ENCODE peak calls at places on chromosomes 3 and 15, in nine cellular contexts. One of them, this sample, is unnamed.

GRCh38 chr3:8301977-8302589 is 199.5 kb upstream of the LMCD1 start:
- DNase-seq in tibial artery: no peak
- DNase-seq in left ventricle myocardium inferior: no peak
- DNase-seq in GM12864: peak
- DNase-seq in psoas muscle: no peak
- DNase-seq in lower leg skin: no peak
- DNase-seq in upper lobe of right lung: no peak
- DNase-seq in A549: peak
- DNase-seq in IMR-90: peak
- DNase-seq in this sample: peak

GRCh38 chr3:125280966-125281365 is 68.4 kb upstream of the SLC12A8 start:
- DNase-seq in psoas muscle: no peak
- DNase-seq in tibial artery: no peak
- DNase-seq in A549: no peak
- DNase-seq in upper lobe of right lung: no peak
- DNase-seq in IMR-90: peak
- DNase-seq in GM12864: no peak
- DNase-seq in left ventricle myocardium inferior: no peak
- DNase-seq in lower leg skin: no peak
- DNase-seq in this sample: no peak

GRCh38 chr3:144189044-144189443 is 217.4 kb downstream of the DIPK2A start:
- DNase-seq in left ventricle myocardium inferior: no peak
- DNase-seq in tibial artery: no peak
- DNase-seq in upper lobe of right lung: no peak
- DNase-seq in IMR-90: peak
- DNase-seq in GM12864: no peak
- DNase-seq in A549: no peak
- DNase-seq in psoas muscle: no peak
- DNase-seq in lower leg skin: no peak
- DNase-seq in this sample: no peak

GRCh38 chr3:136753112-136753939 is 1.1 kb upstream of the STAG1 start:
- DNase-seq in IMR-90: no peak
- DNase-seq in upper lobe of right lung: no peak
- DNase-seq in tibial artery: no peak
- DNase-seq in A549: no peak
- DNase-seq in left ventricle myocardium inferior: no peak
- DNase-seq in lower leg skin: no peak
- DNase-seq in psoas muscle: no peak
- DNase-seq in GM12864: no peak
- DNase-seq in this sample: peak

GRCh38 chr3:120429921-120430361 is 20.9 kb downstream of the FSTL1 start:
- DNase-seq in IMR-90: peak
- DNase-seq in lower leg skin: no peak
- DNase-seq in left ventricle myocardium inferior: no peak
- DNase-seq in A549: no peak
- DNase-seq in upper lobe of right lung: no peak
- DNase-seq in tibial artery: no peak
- DNase-seq in GM12864: no peak
- DNase-seq in psoas muscle: no peak
- DNase-seq in this sample: no peak

GRCh38 chr3:81500039-81500438 is 261.4 kb downstream of the GBE1 start:
- DNase-seq in upper lobe of right lung: no peak
- DNase-seq in left ventricle myocardium inferior: no peak
- DNase-seq in IMR-90: no peak
- DNase-seq in psoas muscle: no peak
- DNase-seq in tibial artery: no peak
- DNase-seq in A549: no peak
- DNase-seq in GM12864: no peak
- DNase-seq in lower leg skin: no peak
- DNase-seq in this sample: no peak

GRCh38 chr3:72821170-72821781 is 27.0 kb downstream of the SHQ1 start:
- DNase-seq in upper lobe of right lung: no peak
- DNase-seq in tibial artery: no peak
- DNase-seq in GM12864: no peak
- DNase-seq in lower leg skin: peak
- DNase-seq in left ventricle myocardium inferior: no peak
- DNase-seq in IMR-90: peak
- DNase-seq in A549: no peak
- DNase-seq in psoas muscle: no peak
- DNase-seq in this sample: no peak

GRCh38 chr3:118628704-118629341 is 405.8 kb downstream of the IGSF11 start:
- DNase-seq in lower leg skin: peak
- DNase-seq in tibial artery: peak
- DNase-seq in A549: peak
- DNase-seq in GM12864: peak
- DNase-seq in upper lobe of right lung: no peak
- DNase-seq in IMR-90: peak
- DNase-seq in left ventricle myocardium inferior: peak
- DNase-seq in psoas muscle: peak
- DNase-seq in this sample: peak

GRCh38 chr3:154862265-154862664 is 217.9 kb upstream of the MME start:
- DNase-seq in GM12864: no peak
- DNase-seq in A549: no peak
- DNase-seq in IMR-90: peak
- DNase-seq in lower leg skin: no peak
- DNase-seq in psoas muscle: no peak
- DNase-seq in left ventricle myocardium inferior: no peak
- DNase-seq in upper lobe of right lung: no peak
- DNase-seq in tibial artery: no peak
- DNase-seq in this sample: no peak

GRCh38 chr3:154864947-154865346 is 215.2 kb upstream of the MME start:
- DNase-seq in upper lobe of right lung: no peak
- DNase-seq in tibial artery: no peak
- DNase-seq in left ventricle myocardium inferior: no peak
- DNase-seq in IMR-90: no peak
- DNase-seq in A549: no peak
- DNase-seq in GM12864: no peak
- DNase-seq in psoas muscle: no peak
- DNase-seq in lower leg skin: peak
- DNase-seq in this sample: no peak
- TF ChIP-seq CTCF in upper lobe of right lung: no peak
- TF ChIP-seq CTCF in tibial artery: no peak
- TF ChIP-seq CTCF in left ventricle myocardium inferior: no peak
- TF ChIP-seq CTCF in IMR-90: no peak
- TF ChIP-seq CTCF in A549: no peak
- TF ChIP-seq CTCF in GM12864: no peak
- TF ChIP-seq CTCF in psoas muscle: no peak
- TF ChIP-seq CTCF in lower leg skin: no peak
- TF ChIP-seq CTCF in this sample: no peak

GRCh38 chr15:50353999-50354837 is 780 bp downstream of the GABPB1 start:
- DNase-seq in left ventricle myocardium inferior: peak
- DNase-seq in upper lobe of right lung: peak
- DNase-seq in tibial artery: peak
- DNase-seq in lower leg skin: peak
- DNase-seq in GM12864: peak
- DNase-seq in IMR-90: peak
- DNase-seq in psoas muscle: peak
- DNase-seq in A549: peak
- DNase-seq in this sample: peak

GRCh38 chr15:50353251-50353998 is 1.6 kb downstream of the GABPB1 start:
- DNase-seq in IMR-90: peak
- DNase-seq in left ventricle myocardium inferior: no peak
- DNase-seq in tibial artery: no peak
- DNase-seq in lower leg skin: no peak
- DNase-seq in upper lobe of right lung: no peak
- DNase-seq in GM12864: no peak
- DNase-seq in psoas muscle: no peak
- DNase-seq in A549: peak
- DNase-seq in this sample: peak

GRCh38 chr15:50354838-50355611 is at the start of gene GABPB1:
- DNase-seq in upper lobe of right lung: peak
- DNase-seq in left ventricle myocardium inferior: peak
- DNase-seq in psoas muscle: peak
- DNase-seq in IMR-90: peak
- DNase-seq in tibial artery: peak
- DNase-seq in lower leg skin: peak
- DNase-seq in GM12864: peak
- DNase-seq in A549: peak
- DNase-seq in this sample: peak

GRCh38 chr15:50355612-50355905 is 561 bp upstream of the GABPB1 start:
- DNase-seq in upper lobe of right lung: no peak
- DNase-seq in IMR-90: no peak
- DNase-seq in psoas muscle: no peak
- DNase-seq in lower leg skin: no peak
- DNase-seq in A549: no peak
- DNase-seq in GM12864: no peak
- DNase-seq in left ventricle myocardium inferior: no peak
- DNase-seq in tibial artery: no peak
- DNase-seq in this sample: no peak

DNA sequence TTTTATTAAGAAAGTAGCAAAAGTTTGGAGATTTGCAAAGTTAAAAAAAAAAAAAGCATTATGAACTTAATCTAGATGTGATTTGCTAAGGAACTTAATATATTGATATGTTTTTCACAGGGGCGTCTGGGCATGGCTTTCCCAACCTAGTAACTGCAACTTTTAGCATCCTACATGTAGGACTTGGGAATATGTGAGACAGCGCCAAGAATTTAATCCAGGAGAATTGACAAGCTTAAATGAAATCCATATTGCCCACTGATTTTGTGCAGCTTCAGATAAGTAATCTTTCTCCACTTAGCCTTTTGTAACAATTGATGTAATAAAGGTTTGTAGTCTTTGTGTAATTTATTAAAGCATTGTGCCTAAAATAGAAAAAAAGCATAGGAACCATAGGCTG is 982 bp upstream of the GABPB1 start:
- DNase-seq in lower leg skin: no peak
- DNase-seq in tibial artery: no peak
- DNase-seq in psoas muscle: no peak
- DNase-seq in GM12864: no peak
- DNase-seq in upper lobe of right lung: no peak
- DNase-seq in A549: no peak
- DNase-seq in IMR-90: no peak
- DNase-seq in left ventricle myocardium inferior: no peak
- DNase-seq in this sample: no peak
- H3K4me3 ChIP-seq in lower leg skin: peak
- H3K4me3 ChIP-seq in tibial artery: peak
- H3K4me3 ChIP-seq in psoas muscle: peak
- H3K4me3 ChIP-seq in GM12864: peak
- H3K4me3 ChIP-seq in upper lobe of right lung: peak
- H3K4me3 ChIP-seq in A549: peak
- H3K4me3 ChIP-seq in IMR-90: peak
- H3K4me3 ChIP-seq in left ventricle myocardium inferior: peak
- H3K4me3 ChIP-seq in this sample: peak

GRCh38 chr3:4989649-4989966 is 10.4 kb downstream of the BHLHE40 start:
- DNase-seq in IMR-90: no peak
- DNase-seq in psoas muscle: no peak
- DNase-seq in left ventricle myocardium inferior: no peak
- DNase-seq in lower leg skin: no peak
- DNase-seq in tibial artery: no peak
- DNase-seq in A549: no peak
- DNase-seq in GM12864: no peak
- DNase-seq in upper lobe of right lung: no peak
- DNase-seq in this sample: no peak

GRCh38 chr3:4986611-4987373 is 7.6 kb downstream of the BHLHE40 start:
- DNase-seq in upper lobe of right lung: peak
- DNase-seq in GM12864: no peak
- DNase-seq in psoas muscle: peak
- DNase-seq in A549: peak
- DNase-seq in IMR-90: peak
- DNase-seq in lower leg skin: peak
- DNase-seq in tibial artery: peak
- DNase-seq in left ventricle myocardium inferior: peak
- DNase-seq in this sample: peak

GRCh38 chr3:4986175-4986610 is 7.0 kb downstream of the BHLHE40 start:
- DNase-seq in upper lobe of right lung: no peak
- DNase-seq in left ventricle myocardium inferior: no peak
- DNase-seq in psoas muscle: no peak
- DNase-seq in A549: no peak
- DNase-seq in tibial artery: no peak
- DNase-seq in GM12864: no peak
- DNase-seq in lower leg skin: no peak
- DNase-seq in IMR-90: peak
- DNase-seq in this sample: no peak

GRCh38 chr3:4988815-4989648 is 9.8 kb downstream of the BHLHE40 start:
- DNase-seq in left ventricle myocardium inferior: peak
- DNase-seq in psoas muscle: peak
- DNase-seq in tibial artery: peak
- DNase-seq in GM12864: no peak
- DNase-seq in lower leg skin: peak
- DNase-seq in IMR-90: peak
- DNase-seq in upper lobe of right lung: no peak
- DNase-seq in A549: peak
- DNase-seq in this sample: no peak

DNA sequence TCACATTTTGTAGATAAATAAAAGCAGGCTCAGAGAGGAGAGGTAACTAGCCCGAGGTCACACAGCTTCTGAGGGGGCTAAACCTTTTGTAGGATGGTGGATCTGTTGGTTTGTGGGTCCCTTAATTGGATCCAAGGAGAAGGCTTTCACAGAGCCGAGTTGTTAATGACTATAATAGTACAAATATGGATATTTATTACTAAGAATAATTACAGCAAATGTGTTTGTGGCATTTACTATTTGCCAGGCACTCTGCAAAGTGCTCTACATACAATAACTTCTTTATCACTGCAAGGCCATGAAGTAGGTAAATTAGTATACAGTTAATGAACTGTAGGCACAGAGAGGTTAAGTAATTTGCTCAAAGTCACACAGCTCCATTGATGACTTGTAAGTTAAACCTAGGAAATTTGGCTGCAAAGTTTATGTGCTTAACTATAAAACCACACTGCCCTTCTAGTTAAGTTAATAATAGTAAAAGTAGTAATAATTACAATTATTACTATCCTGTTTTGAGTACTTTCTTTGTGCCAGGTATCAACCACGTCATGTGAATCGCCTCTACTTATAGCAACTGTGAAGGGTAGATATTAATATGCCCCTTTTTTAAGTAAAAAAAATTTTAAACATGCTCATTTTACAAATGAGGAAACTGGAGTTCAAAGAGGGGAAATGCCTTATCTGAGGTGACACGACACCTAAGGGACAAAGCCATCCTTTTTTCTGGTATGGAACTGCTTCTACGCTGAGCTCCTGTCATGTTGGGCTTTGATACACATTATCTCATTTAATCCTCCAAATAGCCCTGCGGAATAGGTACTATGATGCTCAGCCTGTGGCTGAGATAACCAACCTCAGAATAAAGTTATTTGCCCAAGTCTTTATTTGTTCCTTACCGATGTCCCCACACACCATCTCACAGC is 8.4 kb downstream of the BHLHE40 start:
- DNase-seq in IMR-90: no peak
- DNase-seq in GM12864: no peak
- DNase-seq in lower leg skin: no peak
- DNase-seq in A549: no peak
- DNase-seq in tibial artery: no peak
- DNase-seq in psoas muscle: no peak
- DNase-seq in left ventricle myocardium inferior: no peak
- DNase-seq in upper lobe of right lung: no peak
- DNase-seq in this sample: no peak
- TF ChIP-seq CTCF in IMR-90: no peak
- TF ChIP-seq CTCF in GM12864: no peak
- TF ChIP-seq CTCF in lower leg skin: no peak
- TF ChIP-seq CTCF in A549: no peak
- TF ChIP-seq CTCF in tibial artery: no peak
- TF ChIP-seq CTCF in psoas muscle: no peak
- TF ChIP-seq CTCF in left ventricle myocardium inferior: no peak
- TF ChIP-seq CTCF in upper lobe of right lung: no peak
- TF ChIP-seq CTCF in this sample: no peak

GRCh38 chr15:49427369-49427768 is 4.3 kb downstream of the FGF7 start:
- DNase-seq in GM12864: no peak
- DNase-seq in lower leg skin: no peak
- DNase-seq in A549: no peak
- DNase-seq in upper lobe of right lung: no peak
- DNase-seq in tibial artery: no peak
- DNase-seq in IMR-90: no peak
- DNase-seq in left ventricle myocardium inferior: no peak
- DNase-seq in psoas muscle: no peak
- DNase-seq in this sample: no peak

GRCh38 chr15:49421991-49422390 is 1.1 kb upstream of the FGF7 start:
- DNase-seq in GM12864: peak
- DNase-seq in IMR-90: peak
- DNase-seq in lower leg skin: peak
- DNase-seq in left ventricle myocardium inferior: peak
- DNase-seq in upper lobe of right lung: peak
- DNase-seq in psoas muscle: peak
- DNase-seq in tibial artery: peak
- DNase-seq in A549: peak
- DNase-seq in this sample: peak

GRCh38 chr15:49423021-49423420 is at the start of gene FGF7:
- DNase-seq in upper lobe of right lung: no peak
- DNase-seq in left ventricle myocardium inferior: no peak
- DNase-seq in psoas muscle: no peak
- DNase-seq in IMR-90: peak
- DNase-seq in lower leg skin: no peak
- DNase-seq in tibial artery: no peak
- DNase-seq in A549: no peak
- DNase-seq in GM12864: no peak
- DNase-seq in this sample: peak

GRCh38 chr15:49423906-49424520 is 971 bp downstream of the FGF7 start:
- DNase-seq in left ventricle myocardium inferior: no peak
- DNase-seq in A549: no peak
- DNase-seq in IMR-90: no peak
- DNase-seq in upper lobe of right lung: no peak
- DNase-seq in psoas muscle: no peak
- DNase-seq in tibial artery: no peak
- DNase-seq in lower leg skin: no peak
- DNase-seq in GM12864: no peak
- DNase-seq in this sample: no peak

GRCh38 chr15:49424954-49425353 is 1.9 kb downstream of the FGF7 start:
- DNase-seq in upper lobe of right lung: no peak
- DNase-seq in psoas muscle: no peak
- DNase-seq in tibial artery: no peak
- DNase-seq in GM12864: no peak
- DNase-seq in A549: no peak
- DNase-seq in IMR-90: peak
- DNase-seq in lower leg skin: no peak
- DNase-seq in left ventricle myocardium inferior: no peak
- DNase-seq in this sample: no peak
- H3K4me3 ChIP-seq in upper lobe of right lung: peak
- H3K4me3 ChIP-seq in psoas muscle: peak
- H3K4me3 ChIP-seq in tibial artery: peak
- H3K4me3 ChIP-seq in GM12864: no peak
- H3K4me3 ChIP-seq in A549: no peak
- H3K4me3 ChIP-seq in IMR-90: peak
- H3K4me3 ChIP-seq in lower leg skin: no peak
- H3K4me3 ChIP-seq in left ventricle myocardium inferior: peak
- H3K4me3 ChIP-seq in this sample: no peak